ENCODE peak calls at places on chromosomes 6 and 20, in eight cellular contexts. O is stomach, J is lower leg skin, H is HCT116, L is ovary, R is testis, M is suprapubic skin, G is right lobe of liver. Y is an unnamed sample.

GRCh38 chr6:115441671-115442070 is 619.0 kb downstream of the FRK start:
- DNase-seq in H (no peak), R (no peak), M (no peak), L (no peak), J (no peak), O (no peak), G (no peak), Y (no peak)

GRCh38 chr6:30067460-30068139 is 602 bp downstream of the PPP1R11 start:
- DNase-seq in G (no peak), J (no peak), O (no peak), L (no peak), R (peak), H (no peak), M (no peak), Y (no peak)

GRCh38 chr20:19806806-19807691 is 49.0 kb downstream of the RIN2 start:
- DNase-seq in J (no peak), L (no peak), O (no peak), R (no peak), H (no peak), G (no peak), M (no peak), Y (no peak)

GRCh38 chr6:37673436-37673835 is 24.2 kb downstream of the MDGA1 start:
- DNase-seq in L (no peak), G (no peak), J (no peak), M (no peak), O (no peak), R (no peak), H (no peak), Y (no peak)

GRCh38 chr6:146775227-146775626 is 176.5 kb downstream of the ADGB start:
- DNase-seq in O (no peak), G (no peak), R (no peak), L (no peak), M (no peak), H (no peak), J (no peak), Y (no peak)

GRCh38 chr6:5744497-5744896 is 262.2 kb downstream of the NRN1 start:
- DNase-seq in J (no peak), O (no peak), R (no peak), M (no peak), H (no peak), L (no peak), G (no peak), Y (no peak)

GRCh38 chr20:39623584-39624234 is 661.6 kb downstream of the DHX35 start:
- DNase-seq in G (no peak), M (no peak), H (no peak), R (no peak), L (no peak), J (peak), O (no peak), Y (no peak)

GRCh38 chr6:14638932-14639875 is 521.6 kb downstream of the CD83 start:
- DNase-seq in H (no peak), J (peak), R (peak), O (no peak), M (no peak), L (no peak), G (no peak), Y (no peak)

GRCh38 chr6:40328376-40328987 is 258.7 kb downstream of the LRFN2 start:
- DNase-seq in G (peak), O (peak), M (no peak), H (peak), J (peak), L (no peak), R (peak), Y (no peak)

GRCh38 chr20:46073443-46073842 is 16.3 kb downstream of the NCOA5 start:
- DNase-seq in R (no peak), J (no peak), M (no peak), H (no peak), G (no peak), O (no peak), L (no peak), Y (no peak)

GRCh38 chr6:29702519-29703103 is 20.6 kb upstream of the HLA-F start:
- DNase-seq in H (peak), G (peak), M (no peak), J (no peak), R (peak), L (no peak), O (peak), Y (peak)

GRCh38 chr6:26033132-26033941 is 53.9 kb upstream of the HFE start:
- DNase-seq in O (peak), L (peak), M (no peak), R (peak), H (peak), G (peak), J (no peak), Y (no peak)

GRCh38 chr6:157428418-157429202 is 47.6 kb downstream of the ZDHHC14 start:
- DNase-seq in O (no peak), J (no peak), M (no peak), R (no peak), G (no peak), L (no peak), H (peak), Y (no peak)

GRCh38 chr6:33166811-33167210 is 25.5 kb downstream of the COL11A2 start:
- DNase-seq in J (no peak), O (no peak), L (no peak), G (no peak), R (no peak), M (no peak), H (no peak), Y (no peak)

GRCh38 chr20:32296874-32297420 is 19.5 kb downstream of the KIF3B start:
- DNase-seq in M (no peak), L (no peak), G (no peak), O (no peak), J (no peak), H (no peak), R (no peak), Y (no peak)

GRCh38 chr6:2434911-2435310 is 189.5 kb upstream of the GMDS start:
- DNase-seq in H (no peak), L (no peak), J (no peak), O (no peak), M (no peak), G (no peak), R (no peak), Y (no peak)

GRCh38 chr6:166333172-166333995 is 9.0 kb downstream of the SFT2D1 start:
- DNase-seq in L (no peak), O (no peak), J (no peak), H (no peak), R (no peak), G (no peak), M (no peak), Y (no peak)

GRCh38 chr6:111087871-111088667 is 766 bp downstream of the SLC16A10 start:
- DNase-seq in L (peak), H (peak), J (no peak), G (peak), O (peak), R (peak), M (no peak), Y (no peak)

GRCh38 chr6:579339-579738 is 77.6 kb downstream of the HUS1B start:
- DNase-seq in R (no peak), J (no peak), M (no peak), L (no peak), H (no peak), O (no peak), G (no peak), Y (no peak)

GRCh38 chr20:64099880-64100565 is 7.3 kb downstream of the NPBWR2 start:
- DNase-seq in H (no peak), R (no peak), M (no peak), J (no peak), G (no peak), L (no peak), O (no peak), Y (no peak)

GRCh38 chr6:22643780-22644179 is 74.4 kb downstream of the HDGFL1 start:
- DNase-seq in R (peak), J (no peak), L (no peak), O (no peak), G (no peak), M (no peak), H (no peak), Y (no peak)

GRCh38 chr6:125961117-125961516 is 4.5 kb downstream of the HINT3 start:
- DNase-seq in G (no peak), J (no peak), H (no peak), L (no peak), M (no peak), R (no peak), O (no peak), Y (no peak)

GRCh38 chr20:14879020-14879697 is 541.7 kb upstream of the FLRT3 start:
- DNase-seq in H (peak), R (no peak), G (no peak), J (no peak), O (no peak), M (no peak), L (no peak), Y (no peak)

GRCh38 chr20:50153153-50153499 is 397 bp downstream of the PEDS1 start:
- DNase-seq in H (no peak), J (no peak), R (peak), O (no peak), G (no peak), M (no peak), L (no peak), Y (no peak)

GRCh38 chr6:142903806-142904205 is 41.2 kb downstream of the HIVEP2 start:
- DNase-seq in L (no peak), M (no peak), R (no peak), O (no peak), J (no peak), G (no peak), H (no peak), Y (no peak)

GRCh38 chr6:14638562-14638931 is 521.0 kb downstream of the CD83 start:
- DNase-seq in H (no peak), J (no peak), R (no peak), G (no peak), M (no peak), O (no peak), L (no peak), Y (no peak)

GRCh38 chr6:39681566-39682250 is 43.5 kb downstream of the KIF6 start:
- DNase-seq in J (no peak), O (no peak), R (no peak), M (no peak), G (no peak), H (no peak), L (no peak), Y (no peak)

GRCh38 chr6:1602356-1602713 is 7.4 kb upstream of the FOXC1 start:
- DNase-seq in O (no peak), H (no peak), M (no peak), G (no peak), R (no peak), J (no peak), L (no peak), Y (no peak)

GRCh38 chr6:23212398-23212797 is 643.0 kb downstream of the HDGFL1 start:
- DNase-seq in M (no peak), J (no peak), L (no peak), O (no peak), G (no peak), H (no peak), R (no peak), Y (no peak)

GRCh38 chr6:43718387-43719105 is 31.0 kb upstream of the MRPS18A start:
- DNase-seq in J (no peak), L (no peak), R (no peak), G (no peak), O (no peak), H (no peak), M (no peak), Y (no peak)

GRCh38 chr20:40564997-40565680 is 123.9 kb downstream of the MAFB start:
- DNase-seq in L (no peak), M (no peak), H (peak), J (no peak), O (no peak), R (no peak), G (no peak), Y (no peak)

GRCh38 chr6:136549359-136550044 is 720 bp downstream of the MAP7 start:
- DNase-seq in L (peak), R (peak), O (peak), H (no peak), G (peak), J (peak), M (no peak), Y (no peak)

GRCh38 chr6:27816906-27817305 is 95.3 kb downstream of the OR2B2 start:
- DNase-seq in J (no peak), L (no peak), H (no peak), R (no peak), O (no peak), G (no peak), M (no peak), Y (no peak)

GRCh38 chr6:27811383-27811782 is 100.8 kb downstream of the OR2B2 start:
- DNase-seq in G (no peak), L (no peak), J (no peak), H (no peak), O (no peak), M (no peak), R (no peak), Y (no peak)

GRCh38 chr6:27812805-27813626 is 99.2 kb downstream of the OR2B2 start:
- DNase-seq in M (no peak), J (no peak), H (no peak), O (no peak), R (no peak), G (no peak), L (no peak), Y (no peak)

GRCh38 chr6:27812078-27812804 is 100.0 kb downstream of the OR2B2 start:
- DNase-seq in L (no peak), R (no peak), O (no peak), H (no peak), M (no peak), J (no peak), G (no peak), Y (no peak)

GRCh38 chr6:27814665-27815424 is 97.4 kb downstream of the OR2B2 start:
- DNase-seq in L (peak), O (peak), J (peak), H (peak), R (peak), G (no peak), M (no peak), Y (no peak)
- TF ChIP-seq POLR2A in L (no peak), O (no peak), J (no peak), H (peak), R (no peak), G (peak), M (no peak), Y (peak)

GRCh38 chr20:1397710-1398109 is 4.9 kb upstream of the FKBP1A start:
- DNase-seq in L (no peak), R (no peak), M (no peak), O (no peak), H (no peak), J (no peak), G (no peak), Y (no peak)
- H3K4me3 ChIP-seq in L (no peak), R (no peak), M (no peak), O (no peak), H (no peak), J (no peak), G (no peak), Y (no peak)

DNA sequence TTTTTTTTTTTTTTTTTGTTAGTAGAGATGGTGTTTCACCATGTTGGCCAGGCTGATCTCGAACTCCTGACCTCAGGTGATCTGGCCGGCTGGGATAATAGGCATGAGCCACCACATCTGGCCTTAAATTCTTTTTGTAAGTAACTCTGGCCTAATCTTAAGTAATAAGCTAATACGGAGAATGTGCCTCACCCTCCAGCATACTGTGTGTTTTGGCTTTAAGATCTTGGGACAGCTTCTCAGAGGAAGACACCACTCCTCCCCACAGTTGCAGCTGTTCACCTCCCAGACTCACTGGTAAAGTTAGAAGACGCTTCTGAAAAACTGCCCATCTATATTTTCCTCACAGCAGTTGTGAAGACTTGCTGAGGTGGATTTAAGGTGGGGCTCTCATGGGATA is 120.8 kb downstream of the CCDC170 start:
- DNase-seq in H (no peak), L (no peak), G (no peak), R (no peak), M (no peak), O (no peak), J (no peak), Y (no peak)
- TF ChIP-seq POLR2A in H (no peak), L (no peak), G (no peak), R (no peak), M (no peak), O (no peak), J (no peak), Y (no peak)

GRCh38 chr6:27238010-27238983 is 9.2 kb upstream of the PRSS16 start:
- DNase-seq in M (no peak), O (no peak), G (no peak), J (no peak), R (no peak), L (no peak), H (no peak), Y (no peak)

GRCh38 chr6:27230758-27231111 is 16.8 kb upstream of the PRSS16 start:
- DNase-seq in M (no peak), J (no peak), H (peak), G (no peak), O (no peak), L (no peak), R (no peak), Y (no peak)

GRCh38 chr6:27239258-27239657 is 8.2 kb upstream of the PRSS16 start:
- DNase-seq in H (no peak), R (no peak), M (no peak), G (no peak), L (no peak), O (no peak), J (no peak), Y (no peak)

GRCh38 chr6:27237089-27237723 is 10.3 kb upstream of the PRSS16 start:
- DNase-seq in J (no peak), H (peak), R (no peak), M (no peak), G (no peak), O (no peak), L (no peak), Y (no peak)

GRCh38 chr6:27234576-27234975 is 12.9 kb upstream of the PRSS16 start:
- DNase-seq in R (no peak), J (no peak), L (no peak), M (no peak), G (no peak), H (no peak), O (no peak), Y (no peak)
- H3K4me3 ChIP-seq in R (no peak), J (no peak), L (no peak), M (no peak), G (no peak), H (no peak), O (no peak), Y (no peak)